ENCODE peak calls at places on chromosomes 4 and X, in five cellular contexts. One of them, this sample, is unnamed.

GRCh38 chr4:87073570-87074470 is 139.0 kb downstream of the AFF1 start:
- DNase-seq in IMR-90: peak; percentile 62
- DNase-seq in GM12878: peak; percentile 93
- DNase-seq in A549: no peak
- DNase-seq in K562: no peak
- DNase-seq in this sample: no peak

GRCh38 chr4:156312261-156312847 is 358.7 kb upstream of the CTSO start:
- DNase-seq in IMR-90: no peak
- DNase-seq in GM12878: no peak
- DNase-seq in A549: no peak
- DNase-seq in K562: no peak
- DNase-seq in this sample: no peak

GRCh38 chrX:75642811-75643361 is 120.0 kb upstream of the ZDHHC15 start:
- DNase-seq in IMR-90: no peak
- DNase-seq in GM12878: no peak
- DNase-seq in A549: no peak
- DNase-seq in K562: no peak
- DNase-seq in this sample: no peak

GRCh38 chr4:61445374-61446063 is 245.4 kb downstream of the ADGRL3 start:
- DNase-seq in IMR-90: no peak
- DNase-seq in GM12878: no peak
- DNase-seq in A549: no peak
- DNase-seq in K562: no peak
- DNase-seq in this sample: no peak

GRCh38 chrX:150680974-150681373 is 12.2 kb upstream of the MTMR1 start:
- DNase-seq in IMR-90: peak; percentile 34
- DNase-seq in GM12878: no peak
- DNase-seq in A549: no peak
- DNase-seq in K562: peak; percentile 29
- DNase-seq in this sample: no peak

GRCh38 chr4:15836362-15836761 is 58.2 kb downstream of the CD38 start:
- DNase-seq in IMR-90: no peak
- DNase-seq in GM12878: no peak
- DNase-seq in A549: peak; percentile 37
- DNase-seq in K562: no peak
- DNase-seq in this sample: no peak

GRCh38 chr4:13176603-13177190 is 307.4 kb downstream of the RAB28 start:
- DNase-seq in IMR-90: no peak
- DNase-seq in GM12878: no peak
- DNase-seq in A549: no peak
- DNase-seq in K562: no peak
- DNase-seq in this sample: no peak

GRCh38 chr4:19850909-19851308 is 400.8 kb upstream of the SLIT2 start:
- DNase-seq in IMR-90: peak; percentile 93
- DNase-seq in GM12878: no peak
- DNase-seq in A549: no peak
- DNase-seq in K562: no peak
- DNase-seq in this sample: no peak

GRCh38 chr4:40194602-40195161 is 2.1 kb upstream of the RHOH start:
- DNase-seq in IMR-90: peak; percentile 45
- DNase-seq in GM12878: no peak
- DNase-seq in A549: no peak
- DNase-seq in K562: peak; percentile 62
- DNase-seq in this sample: no peak

GRCh38 chr4:82523179-82523578 is 38.6 kb downstream of the TMEM150C start:
- DNase-seq in IMR-90: no peak
- DNase-seq in GM12878: no peak
- DNase-seq in A549: no peak
- DNase-seq in K562: no peak
- DNase-seq in this sample: no peak

GRCh38 chr4:21753084-21753760 is 195.3 kb downstream of the KCNIP4 start:
- DNase-seq in IMR-90: no peak
- DNase-seq in GM12878: no peak
- DNase-seq in A549: no peak
- DNase-seq in K562: no peak
- DNase-seq in this sample: no peak

GRCh38 chrX:4435905-4436304 is 722.5 kb upstream of the PRKX start:
- DNase-seq in IMR-90: no peak
- DNase-seq in GM12878: no peak
- DNase-seq in A549: no peak
- DNase-seq in K562: no peak
- DNase-seq in this sample: no peak

GRCh38 chrX:107704181-107704580 is 71.4 kb downstream of the TSC22D3 start:
- DNase-seq in IMR-90: no peak
- DNase-seq in GM12878: no peak
- DNase-seq in A549: no peak
- DNase-seq in K562: no peak
- DNase-seq in this sample: no peak

GRCh38 chrX:131270085-131270484 is 19.0 kb downstream of the IGSF1 start:
- DNase-seq in IMR-90: no peak
- DNase-seq in GM12878: no peak
- DNase-seq in A549: no peak
- DNase-seq in K562: no peak
- DNase-seq in this sample: no peak

GRCh38 chr4:188822698-188823097 is 683.5 kb downstream of the TRIML1 start:
- DNase-seq in IMR-90: no peak
- DNase-seq in GM12878: no peak
- DNase-seq in A549: peak; percentile 2
- DNase-seq in K562: no peak
- DNase-seq in this sample: peak; percentile 67

GRCh38 chrX:101347859-101348451 is 587 bp downstream of the TIMM8A start:
- DNase-seq in IMR-90: peak; percentile 5
- DNase-seq in GM12878: no peak
- DNase-seq in A549: peak; percentile 35
- DNase-seq in K562: no peak
- DNase-seq in this sample: no peak

GRCh38 chr4:185396724-185397402 is at the start of gene ANKRD37:
- DNase-seq in IMR-90: peak; percentile 19
- DNase-seq in GM12878: no peak
- DNase-seq in A549: no peak
- DNase-seq in K562: no peak
- DNase-seq in this sample: peak; percentile 92

GRCh38 chrX:153481043-153481442 is 10.7 kb upstream of the HAUS7 start:
- DNase-seq in IMR-90: no peak
- DNase-seq in GM12878: no peak
- DNase-seq in A549: no peak
- DNase-seq in K562: no peak
- DNase-seq in this sample: no peak

GRCh38 chrX:97199501-97199900 is 315.8 kb downstream of the RPA4 start:
- DNase-seq in IMR-90: peak; percentile 24
- DNase-seq in GM12878: no peak
- DNase-seq in A549: no peak
- DNase-seq in K562: no peak
- DNase-seq in this sample: no peak

GRCh38 chr4:27760176-27760575 is 899.5 kb downstream of the STIM2 start:
- DNase-seq in IMR-90: no peak
- DNase-seq in GM12878: no peak
- DNase-seq in A549: no peak
- DNase-seq in K562: no peak
- DNase-seq in this sample: no peak

GRCh38 chrX:125262836-125263235 is 56.8 kb upstream of the TEX13C start:
- DNase-seq in IMR-90: no peak
- DNase-seq in GM12878: no peak
- DNase-seq in A549: no peak
- DNase-seq in K562: no peak
- DNase-seq in this sample: no peak

GRCh38 chr4:123349401-123350190 is 47.0 kb upstream of the SPRY1 start:
- DNase-seq in IMR-90: no peak
- DNase-seq in GM12878: no peak
- DNase-seq in A549: no peak
- DNase-seq in K562: peak; percentile 94
- DNase-seq in this sample: no peak

GRCh38 chrX:129737921-129738320 is 858 bp upstream of the XPNPEP2 start:
- DNase-seq in IMR-90: peak; percentile 65
- DNase-seq in GM12878: no peak
- DNase-seq in A549: no peak
- DNase-seq in K562: no peak
- DNase-seq in this sample: no peak

GRCh38 chrX:107135076-107135964 is 16.7 kb upstream of the RBM41 start:
- DNase-seq in IMR-90: peak; percentile 54
- DNase-seq in GM12878: no peak
- DNase-seq in A549: peak; percentile 26
- DNase-seq in K562: peak; percentile 68
- DNase-seq in this sample: no peak

GRCh38 chrX:34365482-34365881 is 233.4 kb upstream of the FAM47A start:
- DNase-seq in IMR-90: peak; percentile 3
- DNase-seq in GM12878: no peak
- DNase-seq in A549: no peak
- DNase-seq in K562: no peak
- DNase-seq in this sample: no peak

GRCh38 chrX:151081016-151081415 is 95.4 kb upstream of the GPR50 start:
- DNase-seq in IMR-90: no peak
- DNase-seq in GM12878: no peak
- DNase-seq in A549: no peak
- DNase-seq in K562: no peak
- DNase-seq in this sample: no peak

GRCh38 chr4:39526283-39526682 is 956 bp downstream of the UGDH start:
- DNase-seq in IMR-90: no peak
- DNase-seq in GM12878: no peak
- DNase-seq in A549: no peak
- DNase-seq in K562: no peak
- DNase-seq in this sample: no peak

DNA sequence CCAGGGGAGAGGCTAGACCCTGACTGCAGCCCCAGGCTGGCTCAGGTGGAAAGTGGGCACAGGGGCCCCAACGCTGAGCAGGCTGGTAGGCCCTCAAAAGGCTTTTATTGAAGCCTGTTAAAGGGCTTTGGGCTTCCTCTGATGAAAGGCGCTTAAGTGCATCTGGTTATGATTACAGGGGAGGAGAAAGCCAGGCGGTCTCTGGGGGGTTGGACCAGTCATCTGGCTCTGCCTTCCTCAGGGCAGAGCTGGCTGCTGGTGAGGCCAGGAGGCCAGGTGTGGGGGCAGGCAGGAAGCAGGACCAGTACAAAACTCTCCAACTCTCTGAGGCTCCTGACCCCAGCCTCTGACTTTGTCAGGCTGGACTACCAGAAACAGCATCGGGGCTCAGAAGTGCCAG is 68.8 kb upstream of the BCOR start:
- DNase-seq in IMR-90: peak; percentile 42
- DNase-seq in GM12878: no peak
- DNase-seq in A549: no peak
- DNase-seq in K562: no peak
- DNase-seq in this sample: no peak
- TF ChIP-seq USF2 in IMR-90: no peak
- TF ChIP-seq USF2 in GM12878: no peak
- TF ChIP-seq USF2 in A549: no peak
- TF ChIP-seq USF2 in K562: no peak
- TF ChIP-seq USF2 in this sample: no peak

DNA sequence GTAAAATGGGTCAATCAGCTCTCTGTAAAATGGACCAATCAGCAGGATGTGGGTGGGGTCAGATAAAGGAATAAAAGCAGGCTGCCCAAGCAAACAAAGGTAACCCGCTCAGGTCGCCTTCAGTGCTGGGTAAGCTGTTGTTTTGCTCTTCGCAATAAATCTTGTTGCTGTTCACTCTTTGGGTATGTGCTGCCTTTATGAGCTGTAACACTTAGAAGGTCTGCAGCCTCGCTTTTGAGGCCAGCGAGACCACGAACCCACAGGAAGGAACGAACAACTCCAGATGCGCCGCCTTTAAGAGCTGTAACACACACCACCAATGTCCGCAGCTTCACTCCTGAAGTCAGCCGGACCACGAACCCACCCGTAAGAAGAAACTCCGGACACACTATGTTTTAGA is 11.5 kb upstream of the CAMK2D start:
- DNase-seq in IMR-90: no peak
- DNase-seq in GM12878: no peak
- DNase-seq in A549: no peak
- DNase-seq in K562: no peak
- DNase-seq in this sample: no peak
- H3K4me2 ChIP-seq in IMR-90: no peak overlapping the region
- H3K4me2 ChIP-seq in GM12878: no peak overlapping the region
- H3K4me2 ChIP-seq in A549: no peak overlapping the region
- H3K4me2 ChIP-seq in K562: no peak overlapping the region
- H3K4me2 ChIP-seq in this sample: no peak overlapping the region

GRCh38 chr4:159220353-159220752 is 117.5 kb downstream of the RAPGEF2 start:
- DNase-seq in IMR-90: no peak
- DNase-seq in GM12878: no peak
- DNase-seq in A549: no peak
- DNase-seq in K562: no peak
- DNase-seq in this sample: no peak

GRCh38 chr4:159222158-159222557 is 119.3 kb downstream of the RAPGEF2 start:
- DNase-seq in IMR-90: no peak
- DNase-seq in GM12878: no peak
- DNase-seq in A549: no peak
- DNase-seq in K562: no peak
- DNase-seq in this sample: no peak

GRCh38 chr4:159216834-159217233 is 114.0 kb downstream of the RAPGEF2 start:
- DNase-seq in IMR-90: no peak
- DNase-seq in GM12878: no peak
- DNase-seq in A549: no peak
- DNase-seq in K562: no peak
- DNase-seq in this sample: no peak

GRCh38 chr4:159221280-159221679 is 118.4 kb downstream of the RAPGEF2 start:
- DNase-seq in IMR-90: no peak
- DNase-seq in GM12878: no peak
- DNase-seq in A549: no peak
- DNase-seq in K562: no peak
- DNase-seq in this sample: no peak

DNA sequence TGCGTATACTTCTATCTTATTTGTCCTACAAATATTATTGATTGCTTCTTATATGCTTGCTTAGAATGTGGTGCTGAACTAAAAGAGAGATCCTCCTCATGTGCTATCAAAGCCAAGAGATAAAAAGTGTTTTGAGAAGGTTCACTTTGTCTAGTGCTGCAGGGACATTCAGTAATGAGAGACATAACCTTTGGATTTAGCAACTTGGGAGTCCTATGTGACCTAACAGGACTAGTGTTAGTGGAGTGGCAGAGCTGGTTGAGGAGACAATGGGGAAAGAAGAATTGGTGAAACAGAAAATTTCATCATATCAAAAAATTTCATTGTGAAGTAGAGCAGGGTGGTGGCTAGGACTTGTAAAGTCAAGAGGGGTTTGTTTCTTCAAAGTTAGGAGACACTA is 117.0 kb downstream of the RAPGEF2 start:
- DNase-seq in IMR-90: no peak
- DNase-seq in GM12878: no peak
- DNase-seq in A549: no peak
- DNase-seq in K562: no peak
- DNase-seq in this sample: no peak
- H3K4me1 ChIP-seq in IMR-90: no peaks in the 10 kb centered on the region
- H3K4me1 ChIP-seq in GM12878: no peaks in the 10 kb centered on the region
- H3K4me1 ChIP-seq in A549: no peaks in the 10 kb centered on the region
- H3K4me1 ChIP-seq in K562: no peaks in the 10 kb centered on the region
- H3K4me1 ChIP-seq in this sample: no peaks in the 10 kb centered on the region

GRCh38 chr4:37066149-37066548 is 178.4 kb upstream of the NWD2 start:
- DNase-seq in IMR-90: no peak
- DNase-seq in GM12878: no peak
- DNase-seq in A549: no peak
- DNase-seq in K562: peak; percentile 15
- DNase-seq in this sample: no peak
- TF ChIP-seq USF2 in IMR-90: no peak
- TF ChIP-seq USF2 in GM12878: no peak
- TF ChIP-seq USF2 in A549: no peak
- TF ChIP-seq USF2 in K562: no peak
- TF ChIP-seq USF2 in this sample: no peak

This sample was measured in H1.